ENCODE peak calls at places on chromosomes 3 and 15, in four cellular contexts. One of them, this sample, is unnamed.

GRCh38 chr3:35814531-35814930 is 175.2 kb downstream of the ARPP21 start:
- DNase-seq in T-helper 2 cell: no peak
- DNase-seq in stomach: no peak
- DNase-seq in non-pigmented ciliary epithelial cell: no peak
- DNase-seq in this sample: no peak

GRCh38 chr15:37585966-37586656 is 348.3 kb upstream of the TMCO5A start:
- DNase-seq in T-helper 2 cell: no peak
- DNase-seq in stomach: no peak
- DNase-seq in non-pigmented ciliary epithelial cell: peak
- DNase-seq in this sample: no peak

GRCh38 chr15:93089855-93090305 is 869 bp upstream of the RGMA start:
- DNase-seq in T-helper 2 cell: no peak
- DNase-seq in non-pigmented ciliary epithelial cell: no peak
- DNase-seq in stomach: no peak
- DNase-seq in this sample: no peak

GRCh38 chr3:73637042-73637441 is 12.3 kb upstream of the PDZRN3 start:
- DNase-seq in non-pigmented ciliary epithelial cell: no peak
- DNase-seq in T-helper 2 cell: no peak
- DNase-seq in stomach: no peak
- DNase-seq in this sample: no peak

GRCh38 chr3:80405618-80406017 is 637.8 kb upstream of the ROBO1 start:
- DNase-seq in non-pigmented ciliary epithelial cell: no peak
- DNase-seq in stomach: no peak
- DNase-seq in T-helper 2 cell: no peak
- DNase-seq in this sample: no peak

GRCh38 chr15:91151781-91152563 is 51.9 kb downstream of the SV2B start:
- DNase-seq in stomach: no peak
- DNase-seq in T-helper 2 cell: no peak
- DNase-seq in non-pigmented ciliary epithelial cell: no peak
- DNase-seq in this sample: no peak

GRCh38 chr3:42265059-42265991 is 660 bp downstream of the CCK start:
- DNase-seq in non-pigmented ciliary epithelial cell: no peak
- DNase-seq in stomach: no peak
- DNase-seq in T-helper 2 cell: no peak
- DNase-seq in this sample: no peak

GRCh38 chr15:95948371-95948770 is 382.1 kb upstream of the NR2F2 start:
- DNase-seq in T-helper 2 cell: no peak
- DNase-seq in non-pigmented ciliary epithelial cell: no peak
- DNase-seq in stomach: no peak
- DNase-seq in this sample: no peak

GRCh38 chr3:13115616-13115910 is 42.3 kb upstream of the IQSEC1 start:
- DNase-seq in T-helper 2 cell: no peak
- DNase-seq in stomach: no peak
- DNase-seq in non-pigmented ciliary epithelial cell: no peak
- DNase-seq in this sample: no peak

GRCh38 chr3:194718069-194718468 is 32.4 kb downstream of the FAM43A start:
- DNase-seq in T-helper 2 cell: no peak
- DNase-seq in non-pigmented ciliary epithelial cell: no peak
- DNase-seq in stomach: no peak
- DNase-seq in this sample: no peak

GRCh38 chr3:12303998-12304397 is 15.1 kb downstream of the PPARG start:
- DNase-seq in non-pigmented ciliary epithelial cell: no peak
- DNase-seq in T-helper 2 cell: no peak
- DNase-seq in stomach: no peak
- DNase-seq in this sample: no peak

GRCh38 chr3:156602424-156602823 is 47.5 kb upstream of the SSR3 start:
- DNase-seq in stomach: no peak
- DNase-seq in T-helper 2 cell: peak
- DNase-seq in non-pigmented ciliary epithelial cell: no peak
- DNase-seq in this sample: no peak

GRCh38 chr3:46693897-46694235 is 387 bp upstream of the ALS2CL start:
- DNase-seq in stomach: no peak
- DNase-seq in T-helper 2 cell: peak
- DNase-seq in non-pigmented ciliary epithelial cell: no peak
- DNase-seq in this sample: peak

GRCh38 chr3:38276081-38276916 is 5.8 kb upstream of the SLC22A14 start:
- DNase-seq in non-pigmented ciliary epithelial cell: no peak
- DNase-seq in T-helper 2 cell: no peak
- DNase-seq in stomach: no peak
- DNase-seq in this sample: no peak

GRCh38 chr15:90588427-90588826 is 58.7 kb downstream of the CRTC3 start:
- DNase-seq in non-pigmented ciliary epithelial cell: no peak
- DNase-seq in stomach: no peak
- DNase-seq in T-helper 2 cell: no peak
- DNase-seq in this sample: no peak

GRCh38 chr15:29046281-29046810 is 160.6 kb downstream of the APBA2 start:
- DNase-seq in T-helper 2 cell: no peak
- DNase-seq in non-pigmented ciliary epithelial cell: no peak
- DNase-seq in stomach: no peak
- DNase-seq in this sample: no peak

GRCh38 chr3:119295816-119296484 is 1.8 kb downstream of the ARHGAP31 start:
- DNase-seq in non-pigmented ciliary epithelial cell: no peak
- DNase-seq in T-helper 2 cell: peak
- DNase-seq in stomach: no peak
- DNase-seq in this sample: no peak

GRCh38 chr3:14170569-14171159 is 7.7 kb downstream of the XPC start:
- DNase-seq in non-pigmented ciliary epithelial cell: peak
- DNase-seq in stomach: no peak
- DNase-seq in T-helper 2 cell: no peak
- DNase-seq in this sample: no peak

GRCh38 chr3:50627407-50628051 is 10.6 kb downstream of the MAPKAPK3 start:
- DNase-seq in T-helper 2 cell: peak
- DNase-seq in non-pigmented ciliary epithelial cell: no peak
- DNase-seq in stomach: peak
- DNase-seq in this sample: peak

GRCh38 chr15:36757189-36757814 is 177.9 kb downstream of the CDIN1 start:
- DNase-seq in stomach: no peak
- DNase-seq in non-pigmented ciliary epithelial cell: peak
- DNase-seq in T-helper 2 cell: peak
- DNase-seq in this sample: no peak

This sample was measured in thyroid gland.